ENCODE peak calls at places on chromosomes 16 and 17, in eight cellular contexts. X is lower lobe of right lung, Y is endodermal cell, P is upper lobe of right lung, D is neuronal stem cell, V is right cardiac atrium, J is spleen, I is left ventricle myocardium inferior. B is an unnamed sample.
A peak's percentile ranks its signal among the peaks of the same experiment; 100 is the strongest.

GRCh38 chr17:56074366-56074765 is 78.9 kb upstream of the ANKFN1 start:
- DNase-seq in X (no peak), Y (no peak), P (no peak), D (no peak), V (no peak), J (no peak), I (no peak), B (no peak)

GRCh38 chr17:16517477-16517876 is 25.5 kb upstream of the LRRC75A start:
- DNase-seq in X (no peak), Y (peak; percentile 32), P (no peak), D (no peak), V (no peak), J (no peak), I (no peak), B (no peak)

GRCh38 chr17:5661486-5662125 is 77.3 kb upstream of the NLRP1 start:
- DNase-seq in X (no peak), Y (peak; percentile 76), P (no peak), D (no peak), V (no peak), J (no peak), I (no peak), B (no peak)

GRCh38 chr16:78140818-78141466 is 41.5 kb downstream of the WWOX start:
- DNase-seq in X (no peak), Y (no peak), P (no peak), D (no peak), V (no peak), J (no peak), I (no peak), B (no peak)

GRCh38 chr17:46876353-46876887 is 25.0 kb downstream of the WNT9B start:
- DNase-seq in X (no peak), Y (peak; percentile 91), P (no peak), D (no peak), V (no peak), J (peak; percentile 74), I (no peak), B (no peak)

GRCh38 chr16:88883946-88884345 is 17.5 kb upstream of the PABPN1L start:
- DNase-seq in X (no peak), Y (no peak), P (no peak), D (no peak), V (no peak), J (no peak), I (no peak), B (no peak)

GRCh38 chr17:29568331-29569244 is at the start of gene TP53I13:
- DNase-seq in X (peak; percentile 92), Y (peak; percentile 97), P (peak; percentile 94), D (peak; percentile 86), V (peak; percentile 96), J (peak; percentile 98), I (peak; percentile 93), B (peak; percentile 82)

GRCh38 chr17:34474706-34475105 is 104.7 kb upstream of the TMEM132E start:
- DNase-seq in X (no peak), Y (peak; percentile 68), P (no peak), D (no peak), V (no peak), J (no peak), I (no peak), B (no peak)

GRCh38 chr16:85675528-85675927 is 13.2 kb downstream of the GINS2 start:
- DNase-seq in X (no peak), Y (no peak), P (no peak), D (no peak), V (no peak), J (no peak), I (no peak), B (no peak)

GRCh38 chr17:56754523-56755208 is 79.1 kb downstream of the C17orf67 start:
- DNase-seq in X (no peak), Y (peak; percentile 71), P (no peak), D (no peak), V (no peak), J (no peak), I (no peak), B (no peak)

GRCh38 chr16:81008151-81008789 is 1.3 kb downstream of the CENPN start:
- DNase-seq in X (no peak), Y (no peak), P (no peak), D (no peak), V (peak; percentile 57), J (peak; percentile 88), I (no peak), B (no peak)

GRCh38 chr17:78125138-78125913 is 3.2 kb downstream of the TMC6 start:
- DNase-seq in X (no peak), Y (no peak), P (no peak), D (no peak), V (peak; percentile 72), J (peak; percentile 87), I (no peak), B (no peak)

GRCh38 chr17:28661635-28662526 is at the start of the genes SDF2 and SUPT6H:
- DNase-seq in X (peak; percentile 93), Y (peak; percentile 98), P (peak; percentile 96), D (peak; percentile 84), V (peak; percentile 95), J (peak; percentile 96), I (peak; percentile 91), B (peak; percentile 95)

GRCh38 chr16:49919327-49919726 is 63.4 kb upstream of the ZNF423 start:
- DNase-seq in X (no peak), Y (no peak), P (no peak), D (no peak), V (no peak), J (no peak), I (no peak), B (no peak)

GRCh38 chr17:57943140-57943539 is 12.1 kb downstream of the CUEDC1 start:
- DNase-seq in X (no peak), Y (no peak), P (no peak), D (no peak), V (no peak), J (no peak), I (no peak), B (no peak)

GRCh38 chr17:29619251-29619650 is 3.5 kb downstream of the CORO6 start:
- DNase-seq in X (no peak), Y (peak; percentile 78), P (peak; percentile 43), D (no peak), V (peak; percentile 73), J (no peak), I (no peak), B (no peak)

DNA sequence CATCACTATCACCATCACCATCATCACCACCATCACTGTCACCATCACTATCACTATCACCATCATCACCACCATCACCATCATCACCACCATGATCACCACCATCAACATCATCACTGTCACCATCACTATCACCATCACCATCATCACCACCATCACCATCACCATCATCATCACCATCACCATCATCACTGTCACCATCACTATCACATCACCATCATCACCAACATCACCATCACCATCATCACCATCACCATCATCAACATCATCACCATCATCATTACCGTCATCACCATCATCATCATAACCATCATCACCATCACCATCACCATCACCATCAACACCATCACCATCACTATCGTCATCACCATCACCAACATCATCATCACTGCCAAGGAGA is 273.8 kb downstream of the FOXL1 start:
- DNase-seq in X (no peak), Y (no peak), P (no peak), D (no peak), V (no peak), J (no peak), I (no peak), B (no peak)
- H3K27me3 ChIP-seq in X (no peaks in the 10 kb centered on the region), Y (no peaks in the 10 kb centered on the region), P (no peaks in the 10 kb centered on the region), D (no peaks in the 10 kb centered on the region), V (no peaks in the 10 kb centered on the region), J (no peaks in the 10 kb centered on the region), I (peaks cover 17% of the 10 kb centered on the region), B (no peaks in the 10 kb centered on the region)

GRCh38 chr17:31918701-31919128 is 17.2 kb upstream of the UTP6 start:
- DNase-seq in X (no peak), Y (no peak), P (no peak), D (no peak), V (no peak), J (no peak), I (no peak), B (no peak)

GRCh38 chr17:31919802-31920525 is 16.8 kb upstream of the SUZ12 start:
- DNase-seq in X (no peak), Y (no peak), P (peak; percentile 18), D (no peak), V (no peak), J (no peak), I (no peak), B (no peak)

GRCh38 chr17:31915456-31916100 is 14.1 kb upstream of the UTP6 start:
- DNase-seq in X (no peak), Y (no peak), P (no peak), D (no peak), V (no peak), J (no peak), I (no peak), B (no peak)

GRCh38 chr17:31916496-31917064 is 15.1 kb upstream of the UTP6 start:
- DNase-seq in X (no peak), Y (no peak), P (no peak), D (no peak), V (no peak), J (no peak), I (no peak), B (no peak)

DNA sequence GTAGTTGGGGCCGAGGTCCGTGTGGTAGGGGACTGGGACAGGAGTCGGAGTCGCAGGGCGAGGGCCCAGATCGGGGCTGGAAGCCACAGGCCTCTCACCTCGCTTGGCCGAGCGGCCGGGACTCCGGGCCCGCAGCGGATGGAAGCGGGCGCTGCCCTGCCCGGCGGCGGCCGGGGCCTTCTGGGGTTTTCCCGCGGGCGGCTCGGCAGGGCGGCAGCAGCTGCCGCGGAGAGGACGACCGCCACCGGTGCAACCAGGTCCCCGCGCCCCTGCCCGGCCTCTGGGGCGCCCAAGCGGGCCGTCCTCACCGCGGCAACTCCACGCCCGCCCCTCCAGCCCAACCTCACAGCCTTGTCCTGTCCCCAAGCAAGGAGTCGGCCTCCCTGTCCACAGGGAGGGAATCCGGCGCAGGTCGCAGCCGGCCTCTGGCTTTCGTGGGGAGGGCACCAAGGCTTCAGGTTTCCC is 15.6 kb upstream of the UTP6 start:
- DNase-seq in X (no peak), Y (no peak), P (peak; percentile 61), D (no peak), V (no peak), J (peak; percentile 73), I (no peak), B (no peak)
- H3K4me3 ChIP-seq in X (no peak overlapping the region), Y (no peak overlapping the region), P (no peak overlapping the region), D (no peak overlapping the region), V (no peak overlapping the region), J (no peak overlapping the region), I (peak overlapping the region; percentile 40), B (no peak overlapping the region)

GRCh38 chr17:76972046-76972641 is 103.9 kb downstream of the MGAT5B start:
- DNase-seq in X (no peak), Y (no peak), P (no peak), D (no peak), V (no peak), J (no peak), I (no peak), B (no peak)
- H3K27ac ChIP-seq in X (no peak overlapping the region), Y (no peak overlapping the region), P (no peak overlapping the region), D (no peak overlapping the region), V (no peak overlapping the region), J (no peak overlapping the region), I (no peak overlapping the region), B (no peak overlapping the region)

DNA sequence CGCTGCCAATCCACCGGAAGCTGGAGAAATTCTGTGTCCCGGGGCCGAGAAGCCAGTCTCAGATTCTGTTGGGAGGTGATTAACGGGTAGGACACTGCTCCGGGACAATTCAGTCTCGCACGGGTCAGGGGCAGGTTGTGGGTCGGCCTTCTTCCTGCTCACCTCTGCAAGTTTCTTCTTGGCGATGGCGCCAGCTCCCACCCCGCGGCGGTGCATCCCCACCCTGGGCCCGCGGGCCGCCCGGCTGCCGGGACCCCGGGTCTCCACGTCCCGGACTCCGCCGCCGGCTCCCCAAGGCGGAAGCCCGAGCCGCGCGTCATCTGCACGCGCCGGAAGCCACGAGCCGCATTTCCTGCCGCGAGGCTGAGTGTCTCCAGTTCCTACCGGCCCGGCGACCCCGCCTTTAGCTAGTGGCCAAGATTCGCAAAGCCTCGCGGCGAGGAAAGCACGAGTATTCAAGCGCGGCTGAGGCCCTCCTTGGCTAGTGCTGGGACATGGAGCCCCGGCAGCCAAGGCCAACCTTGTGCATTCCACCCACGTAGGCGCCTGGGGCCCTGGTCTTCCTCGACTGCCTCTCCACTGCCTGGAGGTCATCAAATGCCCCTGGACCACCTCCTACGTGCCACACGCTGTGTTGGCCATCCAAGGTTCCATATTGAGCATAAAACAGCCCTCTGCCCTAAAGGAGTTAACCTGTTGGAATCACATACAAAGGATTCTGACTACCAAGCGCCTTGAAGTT is at the start of gene SNF8:
- DNase-seq in X (peak; percentile 95), Y (peak; percentile 100), P (peak; percentile 97), D (peak; percentile 90), V (peak; percentile 96), J (peak; percentile 98), I (peak; percentile 92), B (peak; percentile 89)
- H3K27me3 ChIP-seq in X (no peaks in the 10 kb centered on the region), Y (no peaks in the 10 kb centered on the region), P (peaks cover 3% of the 10 kb centered on the region), D (no peaks in the 10 kb centered on the region), V (no peaks in the 10 kb centered on the region), J (no peaks in the 10 kb centered on the region), I (peaks cover 3% of the 10 kb centered on the region), B (no peaks in the 10 kb centered on the region)

B was measured in CD8-positive, alpha-beta memory T cell.